ENCODE peak calls at places on chromosomes 2 and 18, in six cellular contexts. X is stomach, D is ovary, J is sigmoid colon, R is tibial nerve, O is K562. T is an unnamed sample. For H3K4me1, the result is how much of the 10 kb centered on the place peaks cover.

GRCh38 chr2:96423866-96424265 is 81.3 kb downstream of the NEURL3 start:
- DNase-seq in O (no peak), X (no peak), D (no peak), J (no peak), R (no peak), T (no peak)

GRCh38 chr18:9508446-9509025 is 33.2 kb downstream of the RALBP1 start:
- DNase-seq in J (no peak), D (no peak), R (no peak), O (no peak), X (no peak), T (no peak)

GRCh38 chr18:45621068-45621511 is 5.8 kb downstream of the SLC14A2 start:
- DNase-seq in X (no peak), R (no peak), J (no peak), D (no peak), O (peak), T (peak)

GRCh38 chr2:68709421-68709911 is 25.1 kb upstream of the ARHGAP25 start:
- DNase-seq in D (peak), J (no peak), X (no peak), R (no peak), O (peak), T (no peak)

GRCh38 chr2:27583390-27583915 is 611 bp downstream of the ZNF512 start:
- DNase-seq in J (no peak), X (no peak), R (no peak), O (peak), D (no peak), T (no peak)

GRCh38 chr18:33584845-33585775 is 7.1 kb downstream of the ASXL3 start:
- DNase-seq in X (no peak), D (no peak), R (no peak), O (no peak), J (no peak), T (no peak)

GRCh38 chr2:16254356-16254965 is 314.1 kb downstream of the MYCN start:
- DNase-seq in X (no peak), R (no peak), O (no peak), D (no peak), J (no peak), T (no peak)

GRCh38 chr2:101473581-101473910 is 1.4 kb downstream of the RFX8 start:
- DNase-seq in X (no peak), O (no peak), J (no peak), D (no peak), R (no peak), T (no peak)

GRCh38 chr2:238521870-238522269 is 95.1 kb downstream of the ASB1 start:
- DNase-seq in O (no peak), D (no peak), J (no peak), X (no peak), R (no peak), T (no peak)

GRCh38 chr18:13452448-13452811 is 233.9 kb downstream of the LDLRAD4 start:
- DNase-seq in R (no peak), O (no peak), X (peak), J (peak), D (no peak), T (no peak)

GRCh38 chr18:68916734-68917133 is 118.9 kb downstream of the CCDC102B start:
- DNase-seq in O (no peak), J (no peak), X (no peak), D (no peak), R (no peak), T (no peak)

GRCh38 chr18:60905699-60906098 is 427.5 kb upstream of the CDH20 start:
- DNase-seq in J (no peak), R (no peak), X (no peak), O (no peak), D (no peak), T (no peak)

GRCh38 chr2:181036848-181037603 is 56.6 kb downstream of the UBE2E3 start:
- DNase-seq in X (no peak), D (no peak), O (no peak), R (no peak), J (no peak), T (no peak)

GRCh38 chr18:79718878-79719477 is 39.4 kb downstream of the CTDP1 start:
- DNase-seq in J (no peak), D (no peak), R (no peak), X (no peak), O (no peak), T (no peak)

GRCh38 chr2:239948100-239948881 is 76.9 kb downstream of the NDUFA10 start:
- DNase-seq in X (peak), J (peak), R (no peak), D (peak), O (no peak), T (no peak)

GRCh38 chr18:9737814-9738160 is 29.7 kb downstream of the RAB31 start:
- DNase-seq in X (no peak), D (no peak), R (no peak), J (no peak), O (no peak), T (no peak)

GRCh38 chr2:85750509-85751299 is 3.1 kb upstream of the ATOH8 start:
- DNase-seq in R (peak), D (peak), X (peak), O (peak), J (peak), T (peak)

GRCh38 chr2:207419331-207419730 is 110.4 kb upstream of the CREB1 start:
- DNase-seq in R (no peak), X (no peak), D (no peak), O (no peak), J (no peak), T (no peak)

DNA sequence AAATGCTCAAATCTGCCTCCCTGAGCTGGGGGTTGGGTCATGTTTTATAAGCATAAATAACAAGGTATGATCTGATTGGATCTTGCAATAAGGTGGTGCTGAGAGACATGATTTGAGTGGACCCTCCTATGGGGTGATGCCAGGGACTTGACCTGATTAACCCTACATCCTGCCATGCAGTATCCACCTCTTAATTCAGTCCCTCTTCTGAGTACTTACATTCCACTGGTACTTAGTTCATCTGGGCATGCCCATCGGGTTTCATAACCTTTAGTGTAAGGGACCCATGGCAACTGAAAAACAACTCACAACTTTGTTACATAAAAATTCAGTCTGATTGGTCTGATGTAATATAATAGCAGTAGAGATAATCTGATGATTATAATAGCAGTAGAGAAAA is 397.9 kb upstream of the HNMT start:
- DNase-seq in X (no peak), J (no peak), D (no peak), R (no peak), O (no peak), T (no peak)
- H3K4me1 ChIP-seq in X (under half), J (under half), D (under half), R (under half), O (under half), T (under half)

GRCh38 chr2:120012771-120013568 is at the start of gene EPB41L5:
- DNase-seq in O (peak), X (peak), D (peak), J (peak), R (peak), T (peak)
- TF ChIP-seq EP300 in O (no peak), X (no peak), D (no peak), J (no peak), R (peak), T (no peak)

GRCh38 chr2:130912471-130912870 is 75.8 kb downstream of the ARHGEF4 start:
- DNase-seq in R (no peak), D (no peak), O (no peak), X (no peak), J (no peak), T (no peak)
- H3K27ac ChIP-seq in R (no peak), D (no peak), O (no peak), X (no peak), J (no peak), T (no peak)

DNA sequence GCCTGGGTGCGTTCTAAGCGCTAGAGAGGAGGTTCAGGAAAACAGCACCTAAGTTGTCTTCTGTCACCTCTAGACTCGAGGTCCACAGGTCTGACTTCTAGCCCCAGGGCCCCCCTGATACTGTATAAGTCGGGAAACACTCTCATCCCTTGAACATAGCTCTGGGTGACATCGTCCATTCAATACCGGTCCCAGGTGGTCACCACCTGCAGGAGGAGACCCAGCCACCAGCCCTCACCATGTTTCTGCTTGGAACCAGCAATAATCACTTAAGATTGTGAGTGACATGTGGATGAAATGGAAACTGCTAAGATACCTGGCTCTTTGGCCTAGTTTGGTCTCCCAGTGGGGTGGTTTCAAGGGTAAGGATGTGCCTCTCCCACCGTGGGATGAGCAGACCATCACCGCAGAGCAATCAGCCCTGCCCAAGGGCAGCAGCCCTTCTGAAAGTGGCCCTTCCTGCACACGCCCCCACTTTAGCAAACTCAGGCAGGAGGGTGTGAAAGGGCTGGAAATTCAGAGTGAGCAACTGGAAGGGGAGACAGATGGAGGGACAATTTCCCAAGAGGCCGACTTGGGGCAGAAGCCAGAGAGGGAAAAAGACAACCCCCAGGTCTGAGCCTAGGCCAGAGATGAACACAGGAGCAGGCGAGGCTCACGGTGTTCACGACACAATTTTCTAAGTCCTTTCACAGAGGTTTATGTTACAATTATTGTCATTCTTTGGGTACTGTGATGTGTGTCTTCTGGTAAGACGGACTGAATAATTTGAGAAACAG is 95.2 kb downstream of the ZNF516 start:
- DNase-seq in D (peak), J (peak), R (no peak), X (no peak), O (no peak), T (no peak)
- H3K4me1 ChIP-seq in D (under half), J (under half), R (under half), X (under half), O (under half), T (under half)

GRCh38 chr2:65374999-65375398 is 57.4 kb downstream of the SPRED2 start:
- DNase-seq in R (no peak), J (no peak), D (no peak), O (no peak), X (no peak), T (no peak)

GRCh38 chr2:65374555-65374954 is 57.8 kb downstream of the SPRED2 start:
- DNase-seq in R (no peak), O (no peak), X (no peak), D (no peak), J (no peak), T (no peak)

GRCh38 chr2:65375723-65376122 is 56.7 kb downstream of the SPRED2 start:
- DNase-seq in X (no peak), O (no peak), J (no peak), R (no peak), D (no peak), T (no peak)

GRCh38 chr2:65372619-65373018 is 59.8 kb downstream of the SPRED2 start:
- DNase-seq in D (no peak), O (no peak), X (no peak), J (no peak), R (no peak), T (no peak)

GRCh38 chr2:65373365-65373918 is 59.0 kb downstream of the SPRED2 start:
- DNase-seq in X (no peak), R (no peak), D (no peak), O (no peak), J (no peak), T (no peak)
- TF ChIP-seq EP300 in X (no peak), R (no peak), D (no peak), O (no peak), J (no peak), T (no peak)

GRCh38 chr2:39608690-39609457 is 56.8 kb upstream of the TMEM178A start:
- DNase-seq in D (no peak), X (no peak), O (no peak), J (no peak), R (no peak), T (no peak)

GRCh38 chr2:39608212-39608575 is 57.5 kb upstream of the TMEM178A start:
- DNase-seq in O (no peak), D (no peak), J (no peak), X (no peak), R (no peak), T (no peak)

GRCh38 chr2:39604875-39605274 is 60.8 kb upstream of the TMEM178A start:
- DNase-seq in R (no peak), X (no peak), O (no peak), D (no peak), J (no peak), T (no peak)

GRCh38 chr2:39607538-39608211 is 58.0 kb upstream of the TMEM178A start:
- DNase-seq in R (no peak), J (no peak), O (no peak), D (no peak), X (no peak), T (no peak)

DNA sequence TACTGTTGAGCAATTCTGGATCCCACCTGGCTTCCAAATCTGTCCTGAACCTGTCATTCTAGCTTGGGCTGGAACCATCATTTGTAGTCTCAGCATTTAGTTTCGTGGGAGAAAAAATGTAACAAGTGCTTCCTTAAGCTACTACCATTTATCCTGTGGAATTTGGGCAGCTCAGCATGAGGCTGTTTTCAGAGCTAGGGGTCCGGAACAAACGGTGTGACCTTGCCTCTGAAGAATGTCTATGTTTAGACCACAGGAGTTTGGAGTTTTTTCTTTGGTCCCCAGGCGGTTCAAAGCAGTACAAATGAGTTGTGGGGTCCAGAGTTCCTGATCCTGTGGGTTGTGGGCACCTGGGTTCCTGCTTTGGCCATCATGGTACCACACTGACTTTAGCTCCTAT is 59.1 kb upstream of the TMEM178A start:
- DNase-seq in R (no peak), D (no peak), O (no peak), X (no peak), J (no peak), T (no peak)
- H3K27ac ChIP-seq in R (no peak), D (no peak), O (no peak), X (no peak), J (no peak), T (no peak)